ENCODE peak calls at places on chromosome 14, in seven cellular contexts. One of them, this sample, is unnamed.

GRCh38 chr14:49893309-49894213 is 679 bp downstream of the ARF6 start:
- DNase-seq in EH: peak; percentile 55
- DNase-seq in breast epithelium: peak; percentile 58
- DNase-seq in upper lobe of right lung: peak; percentile 89
- DNase-seq in A172: no peak
- DNase-seq in RPMI7951: peak; percentile 56
- DNase-seq in NCI-H2227 treated with DMSO at 0.1 percent for 48 hours: no peak
- DNase-seq in this sample: peak; percentile 89

GRCh38 chr14:98014851-98015615 is 1217.9 kb downstream of the VRK1 start:
- DNase-seq in EH: no peak
- DNase-seq in upper lobe of right lung: no peak
- DNase-seq in breast epithelium: no peak
- DNase-seq in RPMI7951: no peak
- DNase-seq in A172: no peak
- DNase-seq in NCI-H2227 treated with DMSO at 0.1 percent for 48 hours: no peak
- DNase-seq in this sample: no peak

GRCh38 chr14:31530136-31530535 is 31.1 kb upstream of the NUBPL start:
- DNase-seq in A172: no peak
- DNase-seq in RPMI7951: no peak
- DNase-seq in NCI-H2227 treated with DMSO at 0.1 percent for 48 hours: no peak
- DNase-seq in breast epithelium: no peak
- DNase-seq in upper lobe of right lung: no peak
- DNase-seq in EH: peak; percentile 6
- DNase-seq in this sample: no peak

GRCh38 chr14:92215579-92215978 is 93.8 kb downstream of the CPSF2 start:
- DNase-seq in RPMI7951: no peak
- DNase-seq in upper lobe of right lung: peak; percentile 13
- DNase-seq in EH: no peak
- DNase-seq in breast epithelium: no peak
- DNase-seq in NCI-H2227 treated with DMSO at 0.1 percent for 48 hours: no peak
- DNase-seq in A172: peak; percentile 1
- DNase-seq in this sample: no peak

GRCh38 chr14:23561873-23562821 is 5.4 kb downstream of the AP1G2 start:
- DNase-seq in A172: peak; percentile 72
- DNase-seq in NCI-H2227 treated with DMSO at 0.1 percent for 48 hours: no peak
- DNase-seq in EH: no peak
- DNase-seq in RPMI7951: peak; percentile 80
- DNase-seq in upper lobe of right lung: peak; percentile 83
- DNase-seq in breast epithelium: no peak
- DNase-seq in this sample: no peak

GRCh38 chr14:51716610-51717009 is 64.9 kb downstream of the FRMD6 start:
- DNase-seq in EH: peak; percentile 51
- DNase-seq in RPMI7951: peak; percentile 27
- DNase-seq in A172: peak; percentile 35
- DNase-seq in breast epithelium: no peak
- DNase-seq in NCI-H2227 treated with DMSO at 0.1 percent for 48 hours: no peak
- DNase-seq in upper lobe of right lung: no peak
- DNase-seq in this sample: no peak

GRCh38 chr14:89617471-89618291 is 200.6 kb upstream of the FOXN3 start:
- DNase-seq in RPMI7951: peak; percentile 32
- DNase-seq in breast epithelium: no peak
- DNase-seq in NCI-H2227 treated with DMSO at 0.1 percent for 48 hours: peak; percentile 17
- DNase-seq in EH: peak; percentile 71
- DNase-seq in upper lobe of right lung: no peak
- DNase-seq in A172: no peak
- DNase-seq in this sample: no peak

GRCh38 chr14:25381498-25381897 is 331.6 kb upstream of the STXBP6 start:
- DNase-seq in upper lobe of right lung: no peak
- DNase-seq in NCI-H2227 treated with DMSO at 0.1 percent for 48 hours: no peak
- DNase-seq in EH: no peak
- DNase-seq in A172: no peak
- DNase-seq in RPMI7951: peak; percentile 21
- DNase-seq in breast epithelium: no peak
- DNase-seq in this sample: no peak

GRCh38 chr14:104143521-104144452 is 5.4 kb downstream of the KIF26A start:
- DNase-seq in upper lobe of right lung: peak; percentile 60
- DNase-seq in NCI-H2227 treated with DMSO at 0.1 percent for 48 hours: no peak
- DNase-seq in RPMI7951: no peak
- DNase-seq in EH: no peak
- DNase-seq in breast epithelium: no peak
- DNase-seq in A172: no peak
- DNase-seq in this sample: no peak

GRCh38 chr14:92892589-92892988 is 30.4 kb upstream of the CHGA start:
- DNase-seq in upper lobe of right lung: no peak
- DNase-seq in NCI-H2227 treated with DMSO at 0.1 percent for 48 hours: no peak
- DNase-seq in A172: no peak
- DNase-seq in EH: no peak
- DNase-seq in breast epithelium: no peak
- DNase-seq in RPMI7951: no peak
- DNase-seq in this sample: no peak

GRCh38 chr14:51593397-51593796 is 58.3 kb upstream of the FRMD6 start:
- DNase-seq in upper lobe of right lung: no peak
- DNase-seq in A172: no peak
- DNase-seq in RPMI7951: peak; percentile 39
- DNase-seq in NCI-H2227 treated with DMSO at 0.1 percent for 48 hours: no peak
- DNase-seq in EH: no peak
- DNase-seq in breast epithelium: no peak
- DNase-seq in this sample: no peak

GRCh38 chr14:94021416-94022157 is 4.6 kb upstream of the OTUB2 start:
- DNase-seq in A172: no peak
- DNase-seq in RPMI7951: no peak
- DNase-seq in NCI-H2227 treated with DMSO at 0.1 percent for 48 hours: no peak
- DNase-seq in EH: no peak
- DNase-seq in breast epithelium: no peak
- DNase-seq in upper lobe of right lung: no peak
- DNase-seq in this sample: no peak

GRCh38 chr14:103400537-103400936 is 15.3 kb downstream of the MARK3 start:
- DNase-seq in breast epithelium: no peak
- DNase-seq in RPMI7951: no peak
- DNase-seq in A172: no peak
- DNase-seq in EH: no peak
- DNase-seq in NCI-H2227 treated with DMSO at 0.1 percent for 48 hours: no peak
- DNase-seq in upper lobe of right lung: no peak
- DNase-seq in this sample: no peak

GRCh38 chr14:82094819-82095218 is 561.2 kb upstream of the SEL1L start:
- DNase-seq in NCI-H2227 treated with DMSO at 0.1 percent for 48 hours: no peak
- DNase-seq in EH: no peak
- DNase-seq in RPMI7951: no peak
- DNase-seq in A172: no peak
- DNase-seq in breast epithelium: no peak
- DNase-seq in upper lobe of right lung: no peak
- DNase-seq in this sample: no peak

GRCh38 chr14:22520235-22520634 is 68.8 kb downstream of the DAD1 start:
- DNase-seq in A172: no peak
- DNase-seq in RPMI7951: peak; percentile 81
- DNase-seq in breast epithelium: no peak
- DNase-seq in EH: peak; percentile 81
- DNase-seq in NCI-H2227 treated with DMSO at 0.1 percent for 48 hours: no peak
- DNase-seq in upper lobe of right lung: no peak
- DNase-seq in this sample: no peak

GRCh38 chr14:28308727-28309126 is 457.9 kb upstream of the FOXG1 start:
- DNase-seq in RPMI7951: peak; percentile 86
- DNase-seq in upper lobe of right lung: no peak
- DNase-seq in NCI-H2227 treated with DMSO at 0.1 percent for 48 hours: no peak
- DNase-seq in A172: peak; percentile 1
- DNase-seq in EH: no peak
- DNase-seq in breast epithelium: no peak
- DNase-seq in this sample: no peak

GRCh38 chr14:65027127-65027799 is 40.6 kb downstream of the FNTB start:
- DNase-seq in upper lobe of right lung: no peak
- DNase-seq in A172: no peak
- DNase-seq in EH: no peak
- DNase-seq in RPMI7951: no peak
- DNase-seq in breast epithelium: no peak
- DNase-seq in NCI-H2227 treated with DMSO at 0.1 percent for 48 hours: no peak
- DNase-seq in this sample: no peak

GRCh38 chr14:105853907-105854599 is 327.7 kb downstream of the TMEM121 start:
- DNase-seq in A172: no peak
- DNase-seq in RPMI7951: no peak
- DNase-seq in breast epithelium: no peak
- DNase-seq in EH: no peak
- DNase-seq in NCI-H2227 treated with DMSO at 0.1 percent for 48 hours: no peak
- DNase-seq in upper lobe of right lung: no peak
- DNase-seq in this sample: no peak

GRCh38 chr14:100778951-100779690 is 46.8 kb upstream of the MEG3 start:
- DNase-seq in NCI-H2227 treated with DMSO at 0.1 percent for 48 hours: no peak
- DNase-seq in upper lobe of right lung: no peak
- DNase-seq in breast epithelium: peak; percentile 46
- DNase-seq in EH: no peak
- DNase-seq in RPMI7951: no peak
- DNase-seq in A172: no peak
- DNase-seq in this sample: no peak

GRCh38 chr14:100239200-100239839 is 376 bp downstream of the YY1 start:
- DNase-seq in NCI-H2227 treated with DMSO at 0.1 percent for 48 hours: no peak
- DNase-seq in RPMI7951: no peak
- DNase-seq in A172: no peak
- DNase-seq in breast epithelium: no peak
- DNase-seq in upper lobe of right lung: peak; percentile 73
- DNase-seq in EH: no peak
- DNase-seq in this sample: peak; percentile 26

GRCh38 chr14:24094839-24095195 is 706 bp downstream of the PCK2 start:
- DNase-seq in A172: no peak
- DNase-seq in RPMI7951: no peak
- DNase-seq in NCI-H2227 treated with DMSO at 0.1 percent for 48 hours: no peak
- DNase-seq in upper lobe of right lung: peak; percentile 70
- DNase-seq in breast epithelium: no peak
- DNase-seq in EH: no peak
- DNase-seq in this sample: no peak

GRCh38 chr14:101253948-101254347 is 307.3 kb upstream of the DIO3 start:
- DNase-seq in EH: no peak
- DNase-seq in RPMI7951: no peak
- DNase-seq in NCI-H2227 treated with DMSO at 0.1 percent for 48 hours: no peak
- DNase-seq in breast epithelium: no peak
- DNase-seq in upper lobe of right lung: no peak
- DNase-seq in A172: no peak
- DNase-seq in this sample: no peak

GRCh38 chr14:91378945-91379932 is 38.4 kb downstream of the CCDC88C start:
- DNase-seq in A172: no peak
- DNase-seq in upper lobe of right lung: no peak
- DNase-seq in RPMI7951: peak; percentile 24
- DNase-seq in NCI-H2227 treated with DMSO at 0.1 percent for 48 hours: no peak
- DNase-seq in breast epithelium: no peak
- DNase-seq in EH: no peak
- DNase-seq in this sample: no peak

GRCh38 chr14:81137316-81137715 is 83.4 kb downstream of the GTF2A1 start:
- DNase-seq in breast epithelium: no peak
- DNase-seq in RPMI7951: peak; percentile 89
- DNase-seq in upper lobe of right lung: no peak
- DNase-seq in A172: peak; percentile 91
- DNase-seq in NCI-H2227 treated with DMSO at 0.1 percent for 48 hours: no peak
- DNase-seq in EH: peak; percentile 82
- DNase-seq in this sample: no peak

GRCh38 chr14:53278602-53279506 is 125.7 kb upstream of the DDHD1 start:
- DNase-seq in NCI-H2227 treated with DMSO at 0.1 percent for 48 hours: no peak
- DNase-seq in breast epithelium: no peak
- DNase-seq in upper lobe of right lung: no peak
- DNase-seq in A172: no peak
- DNase-seq in RPMI7951: peak; percentile 74
- DNase-seq in EH: peak; percentile 42
- DNase-seq in this sample: no peak

GRCh38 chr14:50116986-50117385 is 614 bp upstream of the VCPKMT start:
- DNase-seq in A172: no peak
- DNase-seq in RPMI7951: no peak
- DNase-seq in EH: peak; percentile 3
- DNase-seq in NCI-H2227 treated with DMSO at 0.1 percent for 48 hours: peak; percentile 31
- DNase-seq in upper lobe of right lung: no peak
- DNase-seq in breast epithelium: no peak
- DNase-seq in this sample: no peak

GRCh38 chr14:23146423-23146910 is 27.4 kb upstream of the CEBPE start:
- DNase-seq in upper lobe of right lung: no peak
- DNase-seq in EH: no peak
- DNase-seq in breast epithelium: no peak
- DNase-seq in A172: no peak
- DNase-seq in NCI-H2227 treated with DMSO at 0.1 percent for 48 hours: no peak
- DNase-seq in RPMI7951: no peak
- DNase-seq in this sample: no peak

GRCh38 chr14:101903111-101903561 is 61.2 kb upstream of the DYNC1H1 start:
- DNase-seq in RPMI7951: no peak
- DNase-seq in upper lobe of right lung: no peak
- DNase-seq in NCI-H2227 treated with DMSO at 0.1 percent for 48 hours: no peak
- DNase-seq in EH: no peak
- DNase-seq in A172: no peak
- DNase-seq in breast epithelium: no peak
- DNase-seq in this sample: no peak

GRCh38 chr14:58978336-58978735 is 210.1 kb upstream of the DAAM1 start:
- DNase-seq in NCI-H2227 treated with DMSO at 0.1 percent for 48 hours: no peak
- DNase-seq in upper lobe of right lung: no peak
- DNase-seq in A172: no peak
- DNase-seq in EH: peak; percentile 64
- DNase-seq in RPMI7951: peak; percentile 97
- DNase-seq in breast epithelium: no peak
- DNase-seq in this sample: no peak

GRCh38 chr14:73342670-73343069 is 105.4 kb downstream of the PAPLN start:
- DNase-seq in NCI-H2227 treated with DMSO at 0.1 percent for 48 hours: no peak
- DNase-seq in A172: no peak
- DNase-seq in RPMI7951: no peak
- DNase-seq in EH: no peak
- DNase-seq in upper lobe of right lung: no peak
- DNase-seq in breast epithelium: no peak
- DNase-seq in this sample: no peak

GRCh38 chr14:23942587-23942986 is 11.0 kb upstream of the DHRS4 start:
- DNase-seq in NCI-H2227 treated with DMSO at 0.1 percent for 48 hours: no peak
- DNase-seq in EH: no peak
- DNase-seq in RPMI7951: no peak
- DNase-seq in upper lobe of right lung: no peak
- DNase-seq in A172: no peak
- DNase-seq in breast epithelium: no peak
- DNase-seq in this sample: no peak

GRCh38 chr14:22420598-22421186 is 168.3 kb downstream of the DAD1 start:
- DNase-seq in breast epithelium: no peak
- DNase-seq in upper lobe of right lung: no peak
- DNase-seq in EH: peak; percentile 29
- DNase-seq in RPMI7951: peak; percentile 57
- DNase-seq in A172: no peak
- DNase-seq in NCI-H2227 treated with DMSO at 0.1 percent for 48 hours: no peak
- DNase-seq in this sample: no peak

GRCh38 chr14:22896760-22897159 is 13.7 kb downstream of the REM2 start:
- DNase-seq in NCI-H2227 treated with DMSO at 0.1 percent for 48 hours: no peak
- DNase-seq in breast epithelium: no peak
- DNase-seq in A172: no peak
- DNase-seq in EH: no peak
- DNase-seq in upper lobe of right lung: no peak
- DNase-seq in RPMI7951: no peak
- DNase-seq in this sample: no peak

GRCh38 chr14:38629412-38629811 is 373.5 kb upstream of the CLEC14A start:
- DNase-seq in RPMI7951: no peak
- DNase-seq in EH: no peak
- DNase-seq in NCI-H2227 treated with DMSO at 0.1 percent for 48 hours: no peak
- DNase-seq in breast epithelium: no peak
- DNase-seq in upper lobe of right lung: no peak
- DNase-seq in A172: no peak
- DNase-seq in this sample: no peak

GRCh38 chr14:103641181-103641580 is 12.2 kb downstream of the KLC1 start:
- DNase-seq in RPMI7951: peak; percentile 71
- DNase-seq in A172: peak; percentile 74
- DNase-seq in upper lobe of right lung: no peak
- DNase-seq in breast epithelium: no peak
- DNase-seq in EH: peak; percentile 83
- DNase-seq in NCI-H2227 treated with DMSO at 0.1 percent for 48 hours: no peak
- DNase-seq in this sample: no peak

GRCh38 chr14:36319899-36320209 is 583 bp downstream of the MBIP start:
- DNase-seq in RPMI7951: no peak
- DNase-seq in NCI-H2227 treated with DMSO at 0.1 percent for 48 hours: peak; percentile 70
- DNase-seq in breast epithelium: no peak
- DNase-seq in upper lobe of right lung: no peak
- DNase-seq in A172: peak; percentile 21
- DNase-seq in EH: no peak
- DNase-seq in this sample: no peak

GRCh38 chr14:75941030-75941429 is 40.8 kb downstream of the TGFB3 start:
- DNase-seq in A172: no peak
- DNase-seq in NCI-H2227 treated with DMSO at 0.1 percent for 48 hours: no peak
- DNase-seq in breast epithelium: no peak
- DNase-seq in upper lobe of right lung: no peak
- DNase-seq in EH: peak; percentile 11
- DNase-seq in RPMI7951: no peak
- DNase-seq in this sample: no peak

GRCh38 chr14:77979666-77980351 is 179.9 kb downstream of the ADCK1 start:
- DNase-seq in NCI-H2227 treated with DMSO at 0.1 percent for 48 hours: no peak
- DNase-seq in EH: peak; percentile 25
- DNase-seq in upper lobe of right lung: no peak
- DNase-seq in breast epithelium: no peak
- DNase-seq in A172: peak; percentile 16
- DNase-seq in RPMI7951: peak; percentile 19
- DNase-seq in this sample: no peak